ENCODE peak calls at places on chromosomes 7 and 10, in seven cellular contexts. I is BE2C, N is epithelial cell of esophagus, Z is astrocyte, J is AG09319, O is neural crest cell, S is GM13976. V is an unnamed sample.
A peak's percentile ranks its signal among the peaks of the same experiment; 100 is the strongest.

GRCh38 chr10:114650831-114651230 is 7.2 kb downstream of the ABLIM1 start:
- DNase-seq in J (no peak), S (no peak), Z (no peak), N (no peak), I (no peak), O (no peak), V (no peak)

GRCh38 chr7:17623546-17624185 is 316.6 kb downstream of the SNX13 start:
- DNase-seq in I (no peak), O (no peak), J (no peak), Z (peak; percentile 75), S (no peak), N (no peak), V (no peak)

GRCh38 chr7:123191132-123191531 is 8.6 kb downstream of the SLC13A1 start:
- DNase-seq in N (peak; percentile 29), J (no peak), O (no peak), I (no peak), Z (no peak), S (no peak), V (no peak)

GRCh38 chr10:49083256-49083655 is 32.1 kb downstream of the VSTM4 start:
- DNase-seq in O (no peak), I (no peak), J (no peak), S (no peak), Z (no peak), N (no peak), V (no peak)

GRCh38 chr7:98569606-98570337 is 47.3 kb upstream of the NPTX2 start:
- DNase-seq in Z (no peak), J (no peak), S (no peak), N (no peak), I (no peak), O (no peak), V (no peak)

GRCh38 chr7:35593896-35594295 is 101.0 kb downstream of the HERPUD2 start:
- DNase-seq in I (peak; percentile 47), Z (no peak), N (no peak), O (peak; percentile 19), J (no peak), S (peak; percentile 36), V (no peak)

GRCh38 chr7:3559178-3559765 is 258.2 kb downstream of the SDK1 start:
- DNase-seq in J (no peak), S (no peak), O (no peak), N (peak; percentile 99), Z (peak; percentile 97), I (no peak), V (no peak)

GRCh38 chr7:34069676-34070075 is 164.3 kb downstream of the BMPER start:
- DNase-seq in S (no peak), J (no peak), O (no peak), N (peak; percentile 48), Z (peak; percentile 44), I (no peak), V (no peak)

GRCh38 chr10:31952066-31952465 is 23.4 kb upstream of the ARHGAP12 start:
- DNase-seq in Z (no peak), S (no peak), I (no peak), N (no peak), O (no peak), J (no peak), V (no peak)

GRCh38 chr10:53052765-53053164 is 280.2 kb upstream of the MBL2 start:
- DNase-seq in O (no peak), J (no peak), I (no peak), S (no peak), Z (no peak), N (no peak), V (no peak)

GRCh38 chr7:142583424-142583823 is 165.8 kb upstream of the PRSS1 start:
- DNase-seq in Z (peak; percentile 81), N (peak; percentile 96), O (no peak), I (no peak), J (peak; percentile 36), S (peak; percentile 52), V (peak; percentile 68)

GRCh38 chr10:72088879-72089585 is 681 bp upstream of the SPOCK2 start:
- DNase-seq in J (no peak), Z (no peak), I (peak; percentile 39), N (peak; percentile 39), S (peak; percentile 32), O (no peak), V (peak; percentile 46)

GRCh38 chr7:5666361-5666760 is 115.1 kb downstream of the RNF216 start:
- DNase-seq in Z (no peak), O (no peak), S (no peak), N (no peak), I (no peak), J (no peak), V (no peak)

GRCh38 chr10:131802156-131802915 is 98.5 kb upstream of the PPP2R2D start:
- DNase-seq in N (no peak), S (no peak), J (no peak), Z (no peak), I (no peak), O (no peak), V (no peak)

GRCh38 chr7:40903872-40904271 is 769.1 kb downstream of the SUGCT start:
- DNase-seq in O (no peak), S (no peak), J (no peak), I (no peak), N (no peak), Z (no peak), V (no peak)

GRCh38 chr10:87925570-87925969 is 62.1 kb downstream of the PTEN start:
- DNase-seq in I (no peak), S (no peak), J (no peak), Z (peak; percentile 51), O (no peak), N (peak; percentile 45), V (no peak)

GRCh38 chr7:25628446-25628845 is 400.2 kb upstream of the NPVF start:
- DNase-seq in O (no peak), J (no peak), S (no peak), Z (no peak), N (no peak), I (no peak), V (no peak)

GRCh38 chr10:92757720-92758119 is 68.0 kb downstream of the HHEX start:
- DNase-seq in J (no peak), O (no peak), I (no peak), N (no peak), S (no peak), Z (no peak), V (no peak)

GRCh38 chr7:69749358-69749757 is 151.1 kb downstream of the AUTS2 start:
- DNase-seq in J (no peak), S (no peak), O (no peak), N (no peak), Z (no peak), I (no peak), V (no peak)

GRCh38 chr7:106493041-106493731 is 167.8 kb downstream of the CCDC71L start:
- DNase-seq in I (no peak), Z (no peak), N (no peak), J (no peak), O (no peak), S (no peak), V (no peak)

GRCh38 chr10:91907914-91908357 is 1.4 kb downstream of the FGFBP3 start:
- DNase-seq in O (no peak), S (no peak), Z (no peak), I (peak; percentile 15), J (no peak), N (no peak), V (peak; percentile 74)

DNA sequence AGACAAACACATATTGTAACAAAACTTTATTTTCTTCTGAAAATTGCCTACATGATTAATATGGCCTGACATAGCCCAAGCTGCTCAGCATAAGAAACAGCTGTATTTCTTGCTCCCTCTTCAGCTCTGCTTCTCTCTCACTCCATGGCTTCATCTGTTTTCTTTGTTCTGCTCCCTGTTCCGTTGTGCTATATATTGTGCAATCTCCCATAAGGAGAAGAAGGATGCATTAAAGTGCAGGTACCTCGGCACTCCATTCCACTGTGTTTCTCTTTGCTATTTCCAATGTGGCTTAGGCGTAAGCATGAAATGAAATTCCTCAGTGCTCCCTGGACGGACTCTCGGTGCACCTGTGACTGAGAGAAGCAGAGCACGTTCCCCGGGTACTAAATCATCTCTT is 254.3 kb downstream of the GALNT17 start:
- DNase-seq in Z (no peak), J (no peak), S (no peak), I (no peak), O (no peak), N (no peak), V (no peak)
- TF ChIP-seq CTCF in Z (no peak), J (no peak), S (no peak), I (no peak), O (no peak), N (no peak), V (no peak)

GRCh38 chr7:31371621-31372020 is 31.1 kb upstream of the NEUROD6 start:
- DNase-seq in O (no peak), Z (no peak), I (no peak), J (no peak), S (no peak), N (no peak), V (no peak)

GRCh38 chr7:31372538-31372937 is 32.0 kb upstream of the NEUROD6 start:
- DNase-seq in I (no peak), J (no peak), O (no peak), Z (no peak), S (no peak), N (no peak), V (no peak)

GRCh38 chr7:31368620-31369019 is 28.1 kb upstream of the NEUROD6 start:
- DNase-seq in J (no peak), Z (no peak), N (no peak), S (no peak), O (no peak), I (no peak), V (no peak)

GRCh38 chr7:31370610-31371009 is 30.1 kb upstream of the NEUROD6 start:
- DNase-seq in O (no peak), S (no peak), J (no peak), Z (no peak), I (no peak), N (no peak), V (no peak)

GRCh38 chr7:31373337-31374289 is 33.1 kb upstream of the NEUROD6 start:
- DNase-seq in N (peak; percentile 71), Z (peak; percentile 29), I (peak; percentile 56), J (no peak), O (peak; percentile 63), S (peak; percentile 66), V (peak; percentile 58)
- TF ChIP-seq CTCF in N (peak; percentile 87), Z (peak; percentile 83), I (peak; percentile 82), J (peak; percentile 47), O (peak; percentile 78), S (peak; percentile 39), V (peak; percentile 56)

GRCh38 chr7:66807736-66808135 is 67.2 kb downstream of the RABGEF1 start:
- DNase-seq in J (no peak), S (no peak), I (no peak), Z (no peak), O (no peak), N (no peak), V (no peak)

GRCh38 chr7:66815976-66816375 is 75.4 kb downstream of the RABGEF1 start:
- DNase-seq in S (no peak), J (no peak), I (no peak), O (no peak), N (no peak), Z (no peak), V (no peak)

DNA sequence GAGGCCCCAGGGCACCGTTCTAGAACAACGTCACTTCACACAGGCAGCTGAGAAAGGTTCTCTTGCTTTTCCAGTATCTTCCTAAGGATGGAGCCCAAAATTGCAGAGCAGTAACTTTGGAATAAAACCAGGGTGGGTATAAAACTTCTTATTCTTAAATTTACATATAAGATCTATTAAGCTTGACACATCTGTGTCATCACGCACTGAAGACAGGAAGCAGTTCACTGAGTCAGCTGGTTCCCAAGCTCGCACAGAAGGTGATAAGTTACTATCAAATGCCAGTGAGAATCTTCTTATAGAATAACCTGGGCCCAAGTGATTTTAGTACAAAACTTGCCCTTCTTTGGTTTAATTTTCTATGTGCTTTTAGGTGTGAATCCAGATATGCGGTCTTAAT is 70.2 kb downstream of the RABGEF1 start:
- DNase-seq in J (no peak), S (no peak), O (no peak), N (no peak), Z (no peak), I (no peak), V (no peak)
- TF ChIP-seq CTCF in J (no peak), S (no peak), O (no peak), N (no peak), Z (no peak), I (no peak), V (no peak)

GRCh38 chr7:71511361-71511807 is 379.4 kb downstream of the GALNT17 start:
- DNase-seq in I (no peak), N (no peak), S (no peak), J (no peak), Z (no peak), O (peak; percentile 5), V (no peak)
- TF ChIP-seq CTCF in I (no peak), N (no peak), S (no peak), J (no peak), Z (peak; percentile 6), O (peak; percentile 48), V (no peak)

V was measured in GM13977.